ENCODE peak calls at places on chromosomes 3 and 15, in eight cellular contexts. One of them, this sample, is unnamed.
A peak's percentile ranks its signal among the peaks of the same experiment; 100 is the strongest.

GRCh38 chr15:55742498-55742926 is 440 bp downstream of the PRTG start:
- DNase-seq in cardiac fibroblast: peak; percentile 33
- DNase-seq in colonic mucosa: peak; percentile 29
- DNase-seq in mesothelial cell of epicardium: no peak
- DNase-seq in choroid plexus epithelial cell: peak; percentile 48
- DNase-seq in AG10803: no peak
- DNase-seq in foreskin fibroblast: peak; percentile 67
- DNase-seq in fibroblast of mammary gland: no peak
- DNase-seq in this sample: peak; percentile 18

GRCh38 chr15:71437919-71438318 is 322.6 kb downstream of the THSD4 start:
- DNase-seq in foreskin fibroblast: peak; percentile 28
- DNase-seq in fibroblast of mammary gland: no peak
- DNase-seq in choroid plexus epithelial cell: no peak
- DNase-seq in colonic mucosa: no peak
- DNase-seq in AG10803: no peak
- DNase-seq in mesothelial cell of epicardium: no peak
- DNase-seq in cardiac fibroblast: no peak
- DNase-seq in this sample: no peak

GRCh38 chr15:23648920-23649515 is 1.4 kb upstream of the MAGEL2 start:
- DNase-seq in mesothelial cell of epicardium: peak; percentile 68
- DNase-seq in AG10803: peak; percentile 4
- DNase-seq in choroid plexus epithelial cell: peak; percentile 2
- DNase-seq in colonic mucosa: peak; percentile 33
- DNase-seq in cardiac fibroblast: no peak
- DNase-seq in fibroblast of mammary gland: peak; percentile 4
- DNase-seq in foreskin fibroblast: peak; percentile 8
- DNase-seq in this sample: no peak

GRCh38 chr3:155356594-155357370 is 63.3 kb upstream of the STRIT1 start:
- DNase-seq in mesothelial cell of epicardium: no peak
- DNase-seq in choroid plexus epithelial cell: peak; percentile 10
- DNase-seq in foreskin fibroblast: peak; percentile 31
- DNase-seq in colonic mucosa: no peak
- DNase-seq in AG10803: peak; percentile 13
- DNase-seq in cardiac fibroblast: no peak
- DNase-seq in fibroblast of mammary gland: no peak
- DNase-seq in this sample: no peak

GRCh38 chr3:52851348-52851747 is 16.5 kb upstream of the MUSTN1 start:
- DNase-seq in mesothelial cell of epicardium: no peak
- DNase-seq in cardiac fibroblast: peak; percentile 31
- DNase-seq in fibroblast of mammary gland: peak; percentile 49
- DNase-seq in choroid plexus epithelial cell: peak; percentile 69
- DNase-seq in AG10803: peak; percentile 56
- DNase-seq in foreskin fibroblast: peak; percentile 76
- DNase-seq in colonic mucosa: no peak
- DNase-seq in this sample: peak; percentile 71

GRCh38 chr3:124986153-124987143 is 51.9 kb upstream of the MUC13 start:
- DNase-seq in foreskin fibroblast: peak; percentile 98
- DNase-seq in colonic mucosa: peak; percentile 70
- DNase-seq in AG10803: peak; percentile 86
- DNase-seq in mesothelial cell of epicardium: no peak
- DNase-seq in choroid plexus epithelial cell: peak; percentile 69
- DNase-seq in cardiac fibroblast: peak; percentile 93
- DNase-seq in fibroblast of mammary gland: peak; percentile 95
- DNase-seq in this sample: no peak

GRCh38 chr15:38975282-38975990 is 410.8 kb upstream of the RASGRP1 start:
- DNase-seq in AG10803: no peak
- DNase-seq in mesothelial cell of epicardium: no peak
- DNase-seq in choroid plexus epithelial cell: no peak
- DNase-seq in foreskin fibroblast: no peak
- DNase-seq in cardiac fibroblast: no peak
- DNase-seq in colonic mucosa: no peak
- DNase-seq in fibroblast of mammary gland: no peak
- DNase-seq in this sample: no peak

GRCh38 chr3:122940628-122941086 is 86.9 kb downstream of the SEMA5B start:
- DNase-seq in cardiac fibroblast: peak; percentile 18
- DNase-seq in mesothelial cell of epicardium: no peak
- DNase-seq in foreskin fibroblast: peak; percentile 45
- DNase-seq in colonic mucosa: no peak
- DNase-seq in fibroblast of mammary gland: peak; percentile 76
- DNase-seq in choroid plexus epithelial cell: peak; percentile 19
- DNase-seq in AG10803: peak; percentile 46
- DNase-seq in this sample: no peak

GRCh38 chr3:52614689-52615088 is 71.0 kb downstream of the PBRM1 start:
- DNase-seq in colonic mucosa: no peak
- DNase-seq in choroid plexus epithelial cell: peak; percentile 27
- DNase-seq in cardiac fibroblast: peak; percentile 14
- DNase-seq in mesothelial cell of epicardium: no peak
- DNase-seq in AG10803: no peak
- DNase-seq in fibroblast of mammary gland: peak; percentile 42
- DNase-seq in foreskin fibroblast: peak; percentile 7
- DNase-seq in this sample: no peak

GRCh38 chr15:67884514-67885225 is 44.8 kb upstream of the RNU6-1 start:
- DNase-seq in foreskin fibroblast: peak; percentile 86
- DNase-seq in colonic mucosa: peak; percentile 94
- DNase-seq in fibroblast of mammary gland: peak; percentile 73
- DNase-seq in AG10803: peak; percentile 36
- DNase-seq in choroid plexus epithelial cell: peak; percentile 90
- DNase-seq in mesothelial cell of epicardium: peak; percentile 82
- DNase-seq in cardiac fibroblast: peak; percentile 76
- DNase-seq in this sample: peak; percentile 57

GRCh38 chr15:73127302-73127936 is 75.2 kb downstream of the NEO1 start:
- DNase-seq in foreskin fibroblast: peak; percentile 48
- DNase-seq in choroid plexus epithelial cell: peak; percentile 57
- DNase-seq in cardiac fibroblast: peak; percentile 44
- DNase-seq in mesothelial cell of epicardium: no peak
- DNase-seq in AG10803: peak; percentile 24
- DNase-seq in fibroblast of mammary gland: peak; percentile 34
- DNase-seq in colonic mucosa: peak; percentile 39
- DNase-seq in this sample: peak; percentile 32

GRCh38 chr3:54792584-54792983 is 135.3 kb downstream of the LRTM1 start:
- DNase-seq in cardiac fibroblast: no peak
- DNase-seq in mesothelial cell of epicardium: no peak
- DNase-seq in foreskin fibroblast: no peak
- DNase-seq in choroid plexus epithelial cell: no peak
- DNase-seq in AG10803: no peak
- DNase-seq in fibroblast of mammary gland: no peak
- DNase-seq in colonic mucosa: peak; percentile 19
- DNase-seq in this sample: no peak

GRCh38 chr15:42784705-42785104 is 47.8 kb upstream of the CDAN1 start:
- DNase-seq in foreskin fibroblast: no peak
- DNase-seq in cardiac fibroblast: no peak
- DNase-seq in mesothelial cell of epicardium: no peak
- DNase-seq in colonic mucosa: no peak
- DNase-seq in choroid plexus epithelial cell: no peak
- DNase-seq in fibroblast of mammary gland: no peak
- DNase-seq in AG10803: no peak
- DNase-seq in this sample: no peak

GRCh38 chr3:124395584-124396340 is 334.5 kb upstream of the UMPS start:
- DNase-seq in choroid plexus epithelial cell: no peak
- DNase-seq in AG10803: no peak
- DNase-seq in fibroblast of mammary gland: peak; percentile 33
- DNase-seq in colonic mucosa: no peak
- DNase-seq in foreskin fibroblast: no peak
- DNase-seq in cardiac fibroblast: no peak
- DNase-seq in mesothelial cell of epicardium: no peak
- DNase-seq in this sample: no peak

GRCh38 chr3:3071136-3071535 is 39.0 kb downstream of the IL5RA start:
- DNase-seq in colonic mucosa: no peak
- DNase-seq in foreskin fibroblast: no peak
- DNase-seq in choroid plexus epithelial cell: no peak
- DNase-seq in mesothelial cell of epicardium: no peak
- DNase-seq in fibroblast of mammary gland: no peak
- DNase-seq in AG10803: no peak
- DNase-seq in cardiac fibroblast: no peak
- DNase-seq in this sample: no peak

GRCh38 chr3:189272500-189273119 is 100.8 kb downstream of the TPRG1 start:
- DNase-seq in colonic mucosa: no peak
- DNase-seq in AG10803: no peak
- DNase-seq in cardiac fibroblast: no peak
- DNase-seq in choroid plexus epithelial cell: peak; percentile 34
- DNase-seq in fibroblast of mammary gland: no peak
- DNase-seq in mesothelial cell of epicardium: no peak
- DNase-seq in foreskin fibroblast: no peak
- DNase-seq in this sample: no peak

GRCh38 chr3:12394516-12395271 is 89.6 kb upstream of the TSEN2 start:
- DNase-seq in fibroblast of mammary gland: no peak
- DNase-seq in choroid plexus epithelial cell: no peak
- DNase-seq in foreskin fibroblast: no peak
- DNase-seq in cardiac fibroblast: no peak
- DNase-seq in mesothelial cell of epicardium: no peak
- DNase-seq in AG10803: peak; percentile 15
- DNase-seq in colonic mucosa: no peak
- DNase-seq in this sample: no peak

GRCh38 chr3:64368163-64369025 is 143.1 kb upstream of the PRICKLE2 start:
- DNase-seq in foreskin fibroblast: peak; percentile 59
- DNase-seq in cardiac fibroblast: no peak
- DNase-seq in colonic mucosa: no peak
- DNase-seq in choroid plexus epithelial cell: no peak
- DNase-seq in AG10803: peak; percentile 68
- DNase-seq in mesothelial cell of epicardium: no peak
- DNase-seq in fibroblast of mammary gland: no peak
- DNase-seq in this sample: no peak

GRCh38 chr15:41928100-41928499 is 34.2 kb upstream of the SPTBN5 start:
- DNase-seq in choroid plexus epithelial cell: no peak
- DNase-seq in colonic mucosa: no peak
- DNase-seq in mesothelial cell of epicardium: no peak
- DNase-seq in cardiac fibroblast: no peak
- DNase-seq in fibroblast of mammary gland: no peak
- DNase-seq in foreskin fibroblast: no peak
- DNase-seq in AG10803: no peak
- DNase-seq in this sample: no peak

GRCh38 chr15:84878504-84878903 is 6.0 kb upstream of the SLC28A1 start:
- DNase-seq in colonic mucosa: peak; percentile 65
- DNase-seq in cardiac fibroblast: peak; percentile 61
- DNase-seq in mesothelial cell of epicardium: peak; percentile 51
- DNase-seq in fibroblast of mammary gland: peak; percentile 55
- DNase-seq in AG10803: peak; percentile 60
- DNase-seq in foreskin fibroblast: peak; percentile 61
- DNase-seq in choroid plexus epithelial cell: peak; percentile 78
- DNase-seq in this sample: peak; percentile 75

GRCh38 chr3:38039101-38039898 is at the start of gene DLEC1:
- DNase-seq in colonic mucosa: peak; percentile 86
- DNase-seq in AG10803: peak; percentile 36
- DNase-seq in foreskin fibroblast: peak; percentile 68
- DNase-seq in mesothelial cell of epicardium: peak; percentile 62
- DNase-seq in fibroblast of mammary gland: peak; percentile 34
- DNase-seq in choroid plexus epithelial cell: peak; percentile 62
- DNase-seq in cardiac fibroblast: peak; percentile 77
- DNase-seq in this sample: peak; percentile 85

GRCh38 chr3:133742351-133743091 is 3.7 kb upstream of the TF start:
- DNase-seq in cardiac fibroblast: no peak
- DNase-seq in choroid plexus epithelial cell: peak; percentile 83
- DNase-seq in AG10803: peak; percentile 10
- DNase-seq in foreskin fibroblast: peak; percentile 24
- DNase-seq in fibroblast of mammary gland: peak; percentile 22
- DNase-seq in mesothelial cell of epicardium: no peak
- DNase-seq in colonic mucosa: no peak
- DNase-seq in this sample: no peak

GRCh38 chr15:85137507-85138175 is 156.0 kb downstream of the PDE8A start:
- DNase-seq in colonic mucosa: no peak
- DNase-seq in AG10803: no peak
- DNase-seq in foreskin fibroblast: no peak
- DNase-seq in cardiac fibroblast: no peak
- DNase-seq in mesothelial cell of epicardium: no peak
- DNase-seq in fibroblast of mammary gland: no peak
- DNase-seq in choroid plexus epithelial cell: no peak
- DNase-seq in this sample: no peak

GRCh38 chr3:36769926-36770325 is 5.6 kb upstream of the DCLK3 start:
- DNase-seq in mesothelial cell of epicardium: no peak
- DNase-seq in foreskin fibroblast: no peak
- DNase-seq in AG10803: no peak
- DNase-seq in fibroblast of mammary gland: no peak
- DNase-seq in choroid plexus epithelial cell: no peak
- DNase-seq in colonic mucosa: no peak
- DNase-seq in cardiac fibroblast: no peak
- DNase-seq in this sample: no peak

GRCh38 chr3:36763111-36763849 is 1.1 kb downstream of the DCLK3 start:
- DNase-seq in choroid plexus epithelial cell: no peak
- DNase-seq in foreskin fibroblast: no peak
- DNase-seq in cardiac fibroblast: no peak
- DNase-seq in AG10803: no peak
- DNase-seq in colonic mucosa: no peak
- DNase-seq in fibroblast of mammary gland: no peak
- DNase-seq in mesothelial cell of epicardium: no peak
- DNase-seq in this sample: no peak

GRCh38 chr3:36765104-36765503 is 751 bp upstream of the DCLK3 start:
- DNase-seq in cardiac fibroblast: no peak
- DNase-seq in fibroblast of mammary gland: no peak
- DNase-seq in mesothelial cell of epicardium: no peak
- DNase-seq in AG10803: no peak
- DNase-seq in choroid plexus epithelial cell: no peak
- DNase-seq in colonic mucosa: no peak
- DNase-seq in foreskin fibroblast: no peak
- DNase-seq in this sample: no peak

GRCh38 chr3:36764704-36765038 is 318 bp upstream of the DCLK3 start:
- DNase-seq in cardiac fibroblast: no peak
- DNase-seq in fibroblast of mammary gland: no peak
- DNase-seq in AG10803: no peak
- DNase-seq in choroid plexus epithelial cell: no peak
- DNase-seq in foreskin fibroblast: no peak
- DNase-seq in colonic mucosa: no peak
- DNase-seq in mesothelial cell of epicardium: no peak
- DNase-seq in this sample: no peak

GRCh38 chr3:36763850-36764703 is at the start of gene DCLK3:
- DNase-seq in fibroblast of mammary gland: no peak
- DNase-seq in AG10803: no peak
- DNase-seq in mesothelial cell of epicardium: peak; percentile 39
- DNase-seq in colonic mucosa: no peak
- DNase-seq in foreskin fibroblast: peak; percentile 9
- DNase-seq in cardiac fibroblast: no peak
- DNase-seq in choroid plexus epithelial cell: no peak
- DNase-seq in this sample: no peak
- TF ChIP-seq CTCF in fibroblast of mammary gland: no peak
- TF ChIP-seq CTCF in AG10803: no peak
- TF ChIP-seq CTCF in mesothelial cell of epicardium: no peak
- TF ChIP-seq CTCF in colonic mucosa: no peak
- TF ChIP-seq CTCF in foreskin fibroblast: no peak
- TF ChIP-seq CTCF in cardiac fibroblast: no peak
- TF ChIP-seq CTCF in choroid plexus epithelial cell: no peak
- TF ChIP-seq CTCF in this sample: no peak

GRCh38 chr15:40873625-40874561 is at the start of gene RHOV:
- DNase-seq in choroid plexus epithelial cell: peak; percentile 34
- DNase-seq in mesothelial cell of epicardium: peak; percentile 69
- DNase-seq in colonic mucosa: peak; percentile 91
- DNase-seq in foreskin fibroblast: peak; percentile 71
- DNase-seq in AG10803: peak; percentile 20
- DNase-seq in cardiac fibroblast: peak; percentile 35
- DNase-seq in fibroblast of mammary gland: no peak
- DNase-seq in this sample: peak; percentile 84
- TF ChIP-seq CTCF in choroid plexus epithelial cell: peak; percentile 33
- TF ChIP-seq CTCF in mesothelial cell of epicardium: peak; percentile 15
- TF ChIP-seq CTCF in colonic mucosa: peak; percentile 27
- TF ChIP-seq CTCF in foreskin fibroblast: peak; percentile 18
- TF ChIP-seq CTCF in AG10803: no peak
- TF ChIP-seq CTCF in cardiac fibroblast: no peak
- TF ChIP-seq CTCF in fibroblast of mammary gland: no peak
- TF ChIP-seq CTCF in this sample: peak; percentile 68

GRCh38 chr3:39228496-39228895 is 36.1 kb upstream of the XIRP1 start:
- DNase-seq in mesothelial cell of epicardium: no peak
- DNase-seq in fibroblast of mammary gland: no peak
- DNase-seq in choroid plexus epithelial cell: no peak
- DNase-seq in foreskin fibroblast: no peak
- DNase-seq in cardiac fibroblast: no peak
- DNase-seq in AG10803: no peak
- DNase-seq in colonic mucosa: no peak
- DNase-seq in this sample: no peak
- TF ChIP-seq CTCF in mesothelial cell of epicardium: no peak
- TF ChIP-seq CTCF in fibroblast of mammary gland: no peak
- TF ChIP-seq CTCF in choroid plexus epithelial cell: no peak
- TF ChIP-seq CTCF in foreskin fibroblast: no peak
- TF ChIP-seq CTCF in cardiac fibroblast: no peak
- TF ChIP-seq CTCF in AG10803: no peak
- TF ChIP-seq CTCF in colonic mucosa: no peak
- TF ChIP-seq CTCF in this sample: no peak

GRCh38 chr15:59438891-59439290 is 905 bp downstream of the FAM81A start:
- DNase-seq in AG10803: peak; percentile 13
- DNase-seq in choroid plexus epithelial cell: peak; percentile 10
- DNase-seq in mesothelial cell of epicardium: no peak
- DNase-seq in fibroblast of mammary gland: peak; percentile 56
- DNase-seq in cardiac fibroblast: peak; percentile 9
- DNase-seq in foreskin fibroblast: peak; percentile 43
- DNase-seq in colonic mucosa: peak; percentile 52
- DNase-seq in this sample: no peak
- TF ChIP-seq CTCF in AG10803: no peak
- TF ChIP-seq CTCF in choroid plexus epithelial cell: no peak
- TF ChIP-seq CTCF in mesothelial cell of epicardium: no peak
- TF ChIP-seq CTCF in fibroblast of mammary gland: no peak
- TF ChIP-seq CTCF in cardiac fibroblast: no peak
- TF ChIP-seq CTCF in foreskin fibroblast: no peak
- TF ChIP-seq CTCF in colonic mucosa: no peak
- TF ChIP-seq CTCF in this sample: no peak